ENCODE peak calls at places on chromosomes 13 and 19, in ten cellular contexts. O, N, W, B, L, P, T, Q, U and K are unnamed samples.

GRCh38 chr13:92843549-92843948 is 383.1 kb upstream of the GPC6 start:
- DNase-seq in U (no peak), Q (no peak), W (no peak), T (no peak), N (no peak), L (peak), B (peak), O (peak), P (no peak), K (no peak)

GRCh38 chr19:2149980-2150793 is 1.2 kb downstream of the AP3D1 start:
- DNase-seq in O (no peak), N (no peak), L (peak), P (peak), Q (no peak), U (no peak), T (no peak), B (peak), W (no peak), K (no peak)

GRCh38 chr13:89066868-89067466 is 1395.8 kb downstream of the SLITRK5 start:
- DNase-seq in B (peak), O (no peak), U (no peak), P (peak), L (peak), T (peak), Q (peak), W (no peak), N (peak), K (no peak)

GRCh38 chr19:8342316-8342683 is 762 bp downstream of the KANK3 start:
- DNase-seq in L (no peak), O (no peak), W (no peak), U (no peak), Q (no peak), N (peak), B (no peak), T (no peak), P (peak), K (no peak)

GRCh38 chr13:48500652-48501197 is 32.2 kb downstream of the RCBTB2 start:
- DNase-seq in L (peak), W (no peak), Q (no peak), U (no peak), P (no peak), T (no peak), N (no peak), O (peak), B (peak), K (no peak)

GRCh38 chr13:93227280-93227905 is 786 bp downstream of the GPC6 start:
- DNase-seq in W (no peak), P (peak), B (peak), O (no peak), T (no peak), U (peak), N (peak), Q (no peak), L (peak), K (peak)

GRCh38 chr19:40588110-40588854 is 11.6 kb downstream of the SHKBP1 start:
- DNase-seq in T (no peak), L (no peak), O (no peak), W (no peak), Q (no peak), U (no peak), B (no peak), N (peak), P (no peak), K (no peak)

GRCh38 chr13:79678100-79678499 is 197.1 kb downstream of the NDFIP2 start:
- DNase-seq in T (no peak), B (peak), L (peak), W (no peak), P (no peak), Q (no peak), U (no peak), N (no peak), O (no peak), K (no peak)

GRCh38 chr13:30119476-30119875 is 187.9 kb downstream of the KATNAL1 start:
- DNase-seq in Q (no peak), W (no peak), N (no peak), T (no peak), O (peak), P (no peak), B (peak), U (no peak), L (peak), K (no peak)